ENCODE peak calls at places on chromosomes 2 and 18, in seven cellular contexts. H is fibroblast of lung, P is neural progenitor cell, Q is small intestine, E is right cardiac atrium, J is substantia nigra, U is adrenal gland. I is an unnamed sample.

GRCh38 chr2:209496586-209496982 is 72.7 kb downstream of the MAP2 start:
- DNase-seq in H (peak; percentile 75), E (no peak), P (no peak), Q (no peak), U (no peak), J (no peak), I (no peak)

GRCh38 chr18:58045265-58046086 is 1.4 kb downstream of the NEDD4L start:
- DNase-seq in P (peak; percentile 67), E (peak; percentile 30), Q (peak; percentile 83), U (peak; percentile 81), J (no peak), H (peak; percentile 58), I (peak; percentile 40)

GRCh38 chr2:161239416-161240109 is 68.7 kb upstream of the PSMD14 start:
- DNase-seq in H (no peak), J (no peak), E (peak; percentile 12), P (peak; percentile 93), Q (no peak), U (no peak), I (no peak)

GRCh38 chr2:43174368-43175186 is 51.8 kb downstream of the ZFP36L2 start:
- DNase-seq in U (no peak), H (no peak), P (no peak), Q (no peak), J (peak; percentile 26), E (no peak), I (no peak)

GRCh38 chr18:72762505-72763122 is 105.2 kb downstream of the NETO1 start:
- DNase-seq in P (peak; percentile 71), E (no peak), U (no peak), H (peak; percentile 46), Q (peak; percentile 52), J (no peak), I (no peak)

GRCh38 chr2:162591403-162592083 is 247.0 kb downstream of the KCNH7 start:
- DNase-seq in U (no peak), E (no peak), J (no peak), H (peak; percentile 26), P (no peak), Q (no peak), I (no peak)

GRCh38 chr2:158889135-158889853 is 79.1 kb upstream of the TANC1 start:
- DNase-seq in E (no peak), Q (no peak), J (no peak), H (peak; percentile 33), P (no peak), U (no peak), I (no peak)

GRCh38 chr2:189369566-189369965 is 71.7 kb upstream of the WDR75 start:
- DNase-seq in E (no peak), Q (no peak), H (peak; percentile 81), J (no peak), U (no peak), P (no peak), I (no peak)

GRCh38 chr2:38251940-38252339 is 125.1 kb downstream of the ATL2 start:
- DNase-seq in J (no peak), H (no peak), Q (no peak), P (no peak), U (no peak), E (no peak), I (no peak)

GRCh38 chr2:8469709-8470493 is 212.0 kb upstream of the ID2 start:
- DNase-seq in H (peak; percentile 36), E (no peak), J (no peak), Q (no peak), U (no peak), P (no peak), I (no peak)

GRCh38 chr2:207418422-207418821 is 111.3 kb upstream of the CREB1 start:
- DNase-seq in Q (no peak), P (no peak), J (no peak), E (no peak), U (no peak), H (no peak), I (no peak)

GRCh38 chr18:43322133-43322532 is 44.8 kb upstream of the SYT4 start:
- DNase-seq in Q (no peak), E (no peak), J (no peak), U (no peak), H (no peak), P (no peak), I (no peak)

GRCh38 chr2:121195036-121195435 is 90.0 kb downstream of the TFCP2L1 start:
- DNase-seq in J (no peak), E (no peak), Q (no peak), U (no peak), P (no peak), H (no peak), I (no peak)

GRCh38 chr2:118490323-118490722 is 357.1 kb downstream of the EN1 start:
- DNase-seq in H (no peak), E (no peak), U (no peak), P (no peak), J (no peak), Q (no peak), I (no peak)

GRCh38 chr18:23722646-23723045 is 33.4 kb downstream of the LAMA3 start:
- DNase-seq in H (no peak), P (no peak), Q (no peak), J (no peak), U (no peak), E (no peak), I (no peak)

GRCh38 chr2:239307921-239308620 is 92.7 kb downstream of the HDAC4 start:
- DNase-seq in P (no peak), J (no peak), E (no peak), H (no peak), U (peak; percentile 51), Q (no peak), I (no peak)

GRCh38 chr2:98564541-98565164 is 43.7 kb downstream of the COA5 start:
- DNase-seq in Q (peak; percentile 81), J (no peak), U (no peak), H (no peak), E (no peak), P (no peak), I (no peak)

GRCh38 chr2:36214682-36215081 is 140.9 kb upstream of the CRIM1 start:
- DNase-seq in E (no peak), U (no peak), H (no peak), J (no peak), P (peak; percentile 43), Q (no peak), I (no peak)

GRCh38 chr2:238123218-238123971 is 15.1 kb upstream of the KLHL30 start:
- DNase-seq in Q (no peak), U (no peak), J (no peak), P (no peak), H (no peak), E (peak; percentile 6), I (no peak)

GRCh38 chr2:47666332-47666731 is 116.6 kb upstream of the MSH6 start:
- DNase-seq in E (no peak), Q (no peak), J (no peak), H (no peak), U (no peak), P (no peak), I (no peak)

GRCh38 chr2:33432871-33433270 is 43.6 kb upstream of the RASGRP3 start:
- DNase-seq in U (no peak), J (no peak), Q (no peak), E (no peak), P (no peak), H (no peak), I (no peak)
- H3K27ac ChIP-seq in U (no peak overlapping the region), J (no peak overlapping the region), Q (no peak overlapping the region), E (no peak overlapping the region), P (no peak overlapping the region), H (no peak overlapping the region), I (no peak overlapping the region)

DNA sequence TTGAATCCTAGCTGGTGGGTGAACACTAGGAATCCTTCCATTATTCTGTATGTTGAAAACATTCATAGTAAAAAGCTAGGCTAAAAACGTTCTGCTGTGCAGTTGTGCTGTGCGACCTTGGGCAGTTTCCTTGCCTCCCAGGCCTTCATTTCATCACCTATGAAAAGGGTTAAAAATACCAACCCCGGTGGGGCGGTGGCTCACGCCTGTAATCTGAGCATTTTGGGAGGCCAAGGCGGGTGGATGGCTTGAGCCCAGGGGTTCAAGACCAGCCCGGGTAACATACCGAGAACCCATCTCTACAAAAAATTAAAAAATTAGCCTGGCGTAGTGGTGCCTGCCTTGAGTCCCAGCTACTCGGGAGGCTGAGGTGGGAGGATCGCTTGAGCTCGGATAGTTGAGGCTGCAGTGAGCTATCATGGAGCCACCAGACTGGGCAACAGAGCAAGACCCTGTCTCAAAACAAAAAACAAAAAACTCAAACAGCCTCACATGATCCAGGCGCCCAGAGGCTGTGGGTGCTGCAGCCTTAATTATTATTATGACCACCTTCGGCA is 2.9 kb upstream of the RRM2 start:
- DNase-seq in J (no peak), Q (no peak), H (no peak), U (no peak), E (no peak), P (no peak), I (no peak)
- H3K27ac ChIP-seq in J (no peak overlapping the region), Q (peak overlapping the region; percentile 91), H (peak overlapping the region; percentile 82), U (peak overlapping the region; percentile 85), E (peak overlapping the region; percentile 31), P (no peak overlapping the region), I (no peak overlapping the region)

DNA sequence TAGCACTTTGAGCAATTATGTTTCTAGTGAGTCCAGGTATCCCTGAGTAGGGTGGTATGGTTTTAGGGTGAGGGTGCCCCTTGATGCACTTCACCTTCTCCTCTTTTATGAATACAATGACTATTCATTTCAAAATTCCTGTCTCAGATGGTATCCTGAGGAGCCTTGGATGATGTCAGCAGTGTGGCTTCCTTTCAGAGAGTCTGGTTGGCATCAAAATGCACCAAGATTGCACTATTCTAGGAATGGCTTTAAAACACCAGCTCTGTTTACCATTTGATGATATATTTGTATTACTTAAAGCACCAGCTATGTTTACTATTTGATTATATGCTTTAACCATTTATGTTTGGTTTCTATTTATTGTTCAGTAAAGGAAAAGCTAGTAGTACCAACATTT is 141.0 kb downstream of the FMNL2 start:
- DNase-seq in P (no peak), U (no peak), E (no peak), H (no peak), Q (no peak), J (no peak), I (no peak)
- H3K27ac ChIP-seq in P (no peak overlapping the region), U (no peak overlapping the region), E (no peak overlapping the region), H (no peak overlapping the region), Q (no peak overlapping the region), J (peak overlapping the region; percentile 51), I (no peak overlapping the region)

GRCh38 chr2:86069091-86069685 is 36.5 kb downstream of the POLR1A start:
- DNase-seq in P (no peak), H (peak; percentile 67), Q (no peak), J (no peak), U (peak; percentile 41), E (no peak), I (no peak)
- H3K27ac ChIP-seq in P (no peak overlapping the region), H (no peak overlapping the region), Q (no peak overlapping the region), J (no peak overlapping the region), U (peak overlapping the region; percentile 6), E (no peak overlapping the region), I (no peak overlapping the region)

DNA sequence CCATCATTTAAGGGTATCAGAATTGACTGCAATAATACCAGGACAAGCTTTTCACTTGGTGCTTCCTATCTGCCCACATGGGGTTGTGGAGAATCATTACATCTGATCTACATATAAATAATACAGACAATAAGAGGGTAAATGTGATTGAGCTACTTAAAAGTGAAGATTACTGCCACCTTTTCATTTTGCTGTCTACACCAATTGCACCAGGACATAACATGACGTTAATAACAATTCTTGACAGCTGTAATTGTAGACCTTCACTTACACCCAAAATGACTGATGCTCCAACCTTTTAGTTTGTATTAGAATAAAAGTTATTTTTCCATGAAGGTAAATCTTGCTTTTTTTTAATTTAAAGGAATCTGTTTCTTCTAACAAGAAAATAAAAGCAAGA is 36.5 kb upstream of the TTN start:
- DNase-seq in E (no peak), P (no peak), Q (no peak), H (no peak), U (no peak), J (no peak), I (no peak)
- H3K27ac ChIP-seq in E (no peak overlapping the region), P (no peak overlapping the region), Q (no peak overlapping the region), H (no peak overlapping the region), U (no peak overlapping the region), J (no peak overlapping the region), I (no peak overlapping the region)